ENCODE peak calls at places on chromosomes 7 and 10, in ten cellular contexts. B is IMR-90, K is GM12892, Y is tibial nerve, H is suprapubic skin, R is prostate gland, U is GM12891, M is esophagus squamous epithelium, L is testis, D is ovary. F is an unnamed sample.

GRCh38 chr7:141675431-141676210 is 26.3 kb downstream of the DENND11 start:
- DNase-seq in B (no peak), K (no peak), Y (no peak), H (no peak), R (no peak), U (no peak), M (no peak), L (no peak), D (no peak), F (no peak)

GRCh38 chr7:24786306-24786705 is 29.0 kb upstream of the GSDME start:
- DNase-seq in B (no peak), K (no peak), Y (no peak), H (no peak), R (no peak), U (no peak), M (no peak), L (no peak), D (no peak), F (no peak)

GRCh38 chr10:97889461-97890265 is 40.0 kb downstream of the GOLGA7B start:
- DNase-seq in B (peak), K (no peak), Y (no peak), H (no peak), R (no peak), U (no peak), M (no peak), L (no peak), D (peak), F (peak)

GRCh38 chr7:22995011-22995410 is 18.9 kb downstream of the HYCC1 start:
- DNase-seq in B (no peak), K (no peak), Y (no peak), H (no peak), R (no peak), U (no peak), M (no peak), L (no peak), D (no peak), F (no peak)

GRCh38 chr7:48147078-48147591 is 24.1 kb upstream of the ABCA13 start:
- DNase-seq in B (no peak), K (no peak), Y (no peak), H (no peak), R (no peak), U (no peak), M (no peak), L (no peak), D (no peak), F (no peak)

GRCh38 chr7:127888825-127889224 is 142.4 kb downstream of the LRRC4 start:
- DNase-seq in B (no peak), K (no peak), Y (no peak), H (no peak), R (no peak), U (no peak), M (no peak), L (no peak), D (no peak), F (no peak)

GRCh38 chr7:121102619-121103018 is 114.1 kb downstream of the CPED1 start:
- DNase-seq in B (no peak), K (no peak), Y (no peak), H (no peak), R (no peak), U (no peak), M (no peak), L (no peak), D (no peak), F (no peak)

GRCh38 chr10:129809841-129810240 is 154.2 kb downstream of the EBF3 start:
- DNase-seq in B (no peak), K (no peak), Y (no peak), H (no peak), R (no peak), U (no peak), M (no peak), L (no peak), D (no peak), F (no peak)

GRCh38 chr10:17793041-17793440 is 16.1 kb upstream of the MRC1 start:
- DNase-seq in B (no peak), K (no peak), Y (no peak), H (no peak), R (no peak), U (no peak), M (no peak), L (no peak), D (no peak), F (no peak)

GRCh38 chr10:114623661-114624294 is 34.3 kb downstream of the ABLIM1 start:
- DNase-seq in B (peak), K (no peak), Y (no peak), H (no peak), R (peak), U (no peak), M (no peak), L (no peak), D (no peak), F (peak)

GRCh38 chr10:34109952-34110702 is 705.0 kb downstream of the PARD3 start:
- DNase-seq in B (peak), K (no peak), Y (no peak), H (no peak), R (no peak), U (no peak), M (no peak), L (no peak), D (no peak), F (peak)
- TF ChIP-seq POLR2A in B (no peak), K (no peak), Y (no peak), H (no peak), R (no peak), U (no peak), M (no peak), L (no peak), D (no peak), F (no peak)

GRCh38 chr7:112160130-112160770 is 45.9 kb downstream of the DOCK4 start:
- DNase-seq in B (peak), K (no peak), Y (no peak), H (no peak), R (no peak), U (no peak), M (no peak), L (no peak), D (no peak), F (no peak)

GRCh38 chr7:112154690-112155089 is 51.5 kb downstream of the DOCK4 start:
- DNase-seq in B (no peak), K (no peak), Y (no peak), H (no peak), R (no peak), U (no peak), M (no peak), L (no peak), D (no peak), F (no peak)

GRCh38 chr7:112156412-112156811 is 49.8 kb downstream of the DOCK4 start:
- DNase-seq in B (no peak), K (no peak), Y (no peak), H (no peak), R (no peak), U (no peak), M (no peak), L (no peak), D (no peak), F (no peak)

GRCh38 chr7:112159346-112159745 is 46.9 kb downstream of the DOCK4 start:
- DNase-seq in B (no peak), K (no peak), Y (no peak), H (no peak), R (no peak), U (no peak), M (no peak), L (no peak), D (no peak), F (no peak)

GRCh38 chr7:112157072-112157471 is 49.1 kb downstream of the DOCK4 start:
- DNase-seq in B (peak), K (no peak), Y (no peak), H (no peak), R (no peak), U (no peak), M (no peak), L (no peak), D (no peak), F (peak)
- TF ChIP-seq POLR2A in B (no peak), K (no peak), Y (no peak), H (no peak), R (no peak), U (no peak), M (no peak), L (no peak), D (no peak), F (no peak)

GRCh38 chr10:102141583-102142107 is 8.8 kb downstream of the PPRC1 start:
- DNase-seq in B (no peak), K (no peak), Y (no peak), H (no peak), R (no peak), U (no peak), M (no peak), L (no peak), D (no peak), F (no peak)
- TF ChIP-seq POLR2A in B (no peak), K (peak), Y (no peak), H (no peak), R (no peak), U (no peak), M (no peak), L (no peak), D (no peak), F (no peak)

GRCh38 chr7:5070206-5070605 is 24.5 kb downstream of the RBAK start:
- DNase-seq in B (no peak), K (no peak), Y (no peak), H (no peak), R (no peak), U (no peak), M (no peak), L (no peak), D (no peak), F (no peak)

GRCh38 chr7:5063698-5064097 is 18.0 kb downstream of the RBAK start:
- DNase-seq in B (no peak), K (no peak), Y (no peak), H (no peak), R (no peak), U (no peak), M (no peak), L (no peak), D (no peak), F (no peak)

GRCh38 chr7:5064391-5065106 is 18.9 kb downstream of the RBAK start:
- DNase-seq in B (no peak), K (no peak), Y (no peak), H (no peak), R (no peak), U (no peak), M (no peak), L (no peak), D (no peak), F (no peak)

DNA sequence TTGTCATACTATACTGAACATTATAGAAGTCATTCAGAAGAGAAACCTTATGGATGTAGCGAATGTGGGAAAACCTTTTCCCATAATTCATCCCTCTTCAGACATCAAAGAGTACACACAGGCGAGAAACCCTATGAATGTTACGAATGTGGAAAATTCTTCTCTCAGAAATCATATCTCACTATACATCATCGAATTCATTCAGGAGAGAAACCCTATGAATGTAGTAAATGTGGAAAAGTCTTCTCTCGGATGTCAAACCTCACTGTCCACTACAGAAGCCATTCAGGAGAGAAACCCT is 19.4 kb downstream of the RBAK start:
- DNase-seq in B (no peak), K (no peak), Y (no peak), H (no peak), R (no peak), U (no peak), M (no peak), L (no peak), D (no peak), F (no peak)
- TF ChIP-seq POLR2A in B (no peak), K (no peak), Y (no peak), H (no peak), R (no peak), U (no peak), M (no peak), L (no peak), D (no peak), F (no peak)

DNA sequence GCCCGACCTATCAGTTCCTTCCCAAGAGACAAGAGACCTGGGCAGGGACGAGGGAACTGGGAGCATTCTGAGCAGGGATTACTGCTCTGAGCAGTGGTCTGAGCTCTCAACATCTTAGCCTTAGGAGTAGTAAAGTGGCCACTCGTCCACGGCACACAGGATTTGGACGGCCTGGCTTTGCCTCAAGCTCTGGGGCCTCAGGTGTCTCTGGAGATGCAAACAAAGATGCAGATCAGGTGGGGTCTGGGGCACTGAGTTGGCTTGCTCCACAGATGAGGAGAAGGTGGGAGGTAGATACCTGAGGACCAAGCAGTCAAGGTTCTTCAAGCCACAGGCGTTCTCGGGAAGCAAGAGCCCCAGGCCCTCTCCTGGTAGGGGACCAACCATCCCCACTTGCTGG is 16.1 kb upstream of the NPFFR1 start:
- DNase-seq in B (no peak), K (no peak), Y (no peak), H (no peak), R (no peak), U (no peak), M (no peak), L (no peak), D (no peak), F (no peak)
- TF ChIP-seq POLR2A in B (no peak), K (no peak), Y (no peak), H (no peak), R (no peak), U (no peak), M (no peak), L (no peak), D (no peak), F (no peak)

GRCh38 chr7:101217388-101218235 is at the start of the genes PLOD3 and ZNHIT1:
- DNase-seq in B (peak), K (peak), Y (peak), H (peak), R (peak), U (peak), M (peak), L (peak), D (peak), F (peak)
- TF ChIP-seq POLR2A in B (peak), K (no peak), Y (peak), H (no peak), R (peak), U (peak), M (peak), L (no peak), D (no peak), F (no peak)

F was measured in H54.